ENCODE peak calls at places on chromosome 6, in nine cellular contexts. A, N, O, F, V, B, Z, L and I are unnamed samples.

GRCh38 chr6:1482381-1483166 is 93.2 kb downstream of the FOXF2 start:
- DNase-seq in A (peak), N (peak), O (no peak), F (no peak), V (no peak), B (no peak), Z (no peak), L (no peak), I (peak)

GRCh38 chr6:158002951-158003853 is 21.5 kb downstream of the SYNJ2 start:
- DNase-seq in A (no peak), N (no peak), O (no peak), F (no peak), V (no peak), B (no peak), Z (no peak), L (no peak), I (no peak)

GRCh38 chr6:114342086-114342825 is 567 bp downstream of the HS3ST5 start:
- DNase-seq in A (no peak), N (peak), O (no peak), F (peak), V (peak), B (no peak), Z (no peak), L (no peak), I (no peak)

GRCh38 chr6:21999012-21999528 is 297.8 kb downstream of the PRL start:
- DNase-seq in A (no peak), N (no peak), O (no peak), F (no peak), V (no peak), B (no peak), Z (no peak), L (no peak), I (no peak)

GRCh38 chr6:108260126-108260808 is 573 bp downstream of the SNX3 start:
- DNase-seq in A (peak), N (no peak), O (peak), F (peak), V (no peak), B (no peak), Z (peak), L (no peak), I (no peak)

GRCh38 chr6:30820196-30820595 is 64.1 kb upstream of the DDR1 start:
- DNase-seq in A (no peak), N (no peak), O (peak), F (no peak), V (no peak), B (no peak), Z (peak), L (no peak), I (no peak)

GRCh38 chr6:31497595-31498476 is at the start of gene MICB:
- DNase-seq in A (peak), N (peak), O (peak), F (peak), V (peak), B (peak), Z (peak), L (peak), I (peak)

GRCh38 chr6:4336084-4336483 is 200.7 kb upstream of the ECI2 start:
- DNase-seq in A (no peak), N (no peak), O (no peak), F (no peak), V (no peak), B (no peak), Z (no peak), L (no peak), I (no peak)

GRCh38 chr6:122872311-122872710 is 83.3 kb downstream of the SMPDL3A start:
- DNase-seq in A (no peak), N (no peak), O (peak), F (no peak), V (no peak), B (no peak), Z (no peak), L (no peak), I (no peak)

GRCh38 chr6:21526974-21527373 is 66.6 kb upstream of the SOX4 start:
- DNase-seq in A (no peak), N (no peak), O (no peak), F (no peak), V (no peak), B (no peak), Z (no peak), L (no peak), I (no peak)

GRCh38 chr6:141107562-141108160 is 1025.1 kb upstream of the GJE1 start:
- DNase-seq in A (no peak), N (no peak), O (no peak), F (no peak), V (no peak), B (no peak), Z (no peak), L (no peak), I (no peak)

GRCh38 chr6:99114769-99115406 is 167.1 kb upstream of the FBXL4 start:
- DNase-seq in A (no peak), N (no peak), O (no peak), F (no peak), V (no peak), B (no peak), Z (no peak), L (no peak), I (no peak)

GRCh38 chr6:76684881-76685280 is 612.4 kb upstream of the IMPG1 start:
- DNase-seq in A (no peak), N (no peak), O (no peak), F (peak), V (no peak), B (no peak), Z (no peak), L (no peak), I (no peak)

GRCh38 chr6:105941616-105942412 is 144.3 kb upstream of the PRDM1 start:
- DNase-seq in A (no peak), N (no peak), O (no peak), F (no peak), V (no peak), B (no peak), Z (no peak), L (no peak), I (no peak)

GRCh38 chr6:128367437-128367836 is 153.0 kb downstream of the PTPRK start:
- DNase-seq in A (no peak), N (no peak), O (no peak), F (no peak), V (no peak), B (no peak), Z (no peak), L (no peak), I (no peak)

GRCh38 chr6:74642101-74642500 is 563.8 kb downstream of the COL12A1 start:
- DNase-seq in A (no peak), N (no peak), O (no peak), F (no peak), V (no peak), B (no peak), Z (no peak), L (no peak), I (no peak)

GRCh38 chr6:3879194-3879952 is 30.2 kb downstream of the FAM50B start:
- DNase-seq in A (no peak), N (no peak), O (no peak), F (no peak), V (no peak), B (no peak), Z (no peak), L (no peak), I (no peak)

GRCh38 chr6:163694988-163695942 is 280.7 kb downstream of the QKI start:
- DNase-seq in A (no peak), N (no peak), O (no peak), F (no peak), V (no peak), B (no peak), Z (no peak), L (no peak), I (no peak)

GRCh38 chr6:1145756-1146218 is 166.1 kb upstream of the FOXQ1 start:
- DNase-seq in A (no peak), N (no peak), O (no peak), F (no peak), V (no peak), B (no peak), Z (no peak), L (no peak), I (no peak)

GRCh38 chr6:63571382-63571882 is 848 bp upstream of the LOC128125822 start:
- DNase-seq in A (no peak), N (no peak), O (no peak), F (peak), V (no peak), B (no peak), Z (no peak), L (no peak), I (no peak)

GRCh38 chr6:19668710-19669109 is 168.5 kb upstream of the ID4 start:
- DNase-seq in A (no peak), N (no peak), O (no peak), F (no peak), V (no peak), B (no peak), Z (no peak), L (no peak), I (no peak)

GRCh38 chr6:75563032-75563431 is 38.6 kb upstream of the SENP6 start:
- DNase-seq in A (peak), N (no peak), O (peak), F (peak), V (no peak), B (no peak), Z (no peak), L (no peak), I (peak)

GRCh38 chr6:166581091-166581511 is 5.4 kb downstream of the RAMACL start:
- DNase-seq in A (no peak), N (no peak), O (no peak), F (no peak), V (no peak), B (no peak), Z (no peak), L (no peak), I (no peak)

GRCh38 chr6:57247603-57248002 is 25.5 kb upstream of the RAB23 start:
- DNase-seq in A (no peak), N (no peak), O (no peak), F (no peak), V (no peak), B (no peak), Z (no peak), L (no peak), I (no peak)

GRCh38 chr6:95087394-95088097 is 489.8 kb upstream of the MANEA start:
- DNase-seq in A (no peak), N (no peak), O (no peak), F (no peak), V (no peak), B (no peak), Z (no peak), L (no peak), I (no peak)

DNA sequence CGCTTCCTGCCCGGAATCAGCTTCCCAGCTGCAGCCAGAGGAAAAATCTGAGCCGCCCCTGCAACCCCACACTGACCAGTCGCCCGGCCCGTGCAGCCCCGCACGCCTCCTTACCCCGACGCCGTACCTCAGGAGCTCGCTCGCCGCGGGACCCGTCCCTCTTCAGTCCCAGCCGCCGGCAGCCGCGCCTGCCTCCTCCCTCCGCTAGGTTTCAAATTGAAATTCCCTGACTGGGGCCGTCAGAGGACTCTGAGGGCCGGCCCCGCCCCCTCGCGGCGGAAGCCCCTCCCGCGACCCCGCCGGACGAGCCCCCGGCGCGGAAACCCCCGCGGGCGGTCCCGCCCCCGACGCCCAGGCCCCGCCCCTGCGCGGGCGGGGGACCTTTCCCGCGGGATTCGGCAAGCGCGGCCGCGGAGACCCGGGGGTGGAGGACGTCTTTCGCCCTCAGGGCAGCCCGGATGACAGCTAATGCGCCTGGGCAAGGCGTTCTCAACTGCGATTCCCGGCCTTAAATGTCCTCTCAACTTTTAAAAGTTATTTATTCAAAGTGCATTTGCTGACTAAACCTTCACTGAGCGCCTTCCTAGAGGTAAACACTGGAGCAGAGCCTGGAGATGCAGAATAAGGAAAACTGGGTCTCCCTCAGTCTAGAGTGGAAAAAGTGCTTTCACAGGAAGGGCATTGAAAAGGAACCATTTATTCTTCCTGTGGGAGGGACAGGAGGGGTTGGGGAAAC is at the start of gene EPB41L2:
- DNase-seq in A (peak), N (peak), O (peak), F (peak), V (peak), B (peak), Z (peak), L (peak), I (peak)
- TF ChIP-seq CTCF in A (peak), N (no peak), O (no peak), F (no peak), V (no peak), B (peak), Z (peak), L (peak), I (peak)

GRCh38 chr6:139117734-139118133 is 17.1 kb upstream of the HECA start:
- DNase-seq in A (no peak), N (no peak), O (no peak), F (no peak), V (no peak), B (no peak), Z (no peak), L (no peak), I (no peak)
- TF ChIP-seq CTCF in A (peak), N (no peak), O (no peak), F (no peak), V (peak), B (no peak), Z (no peak), L (no peak), I (peak)

GRCh38 chr6:17703256-17703694 is 3.5 kb downstream of the NUP153 start:
- DNase-seq in A (peak), N (peak), O (no peak), F (no peak), V (no peak), B (no peak), Z (no peak), L (no peak), I (peak)

GRCh38 chr6:17707371-17707651 is 586 bp upstream of the NUP153 start:
- DNase-seq in A (no peak), N (no peak), O (no peak), F (no peak), V (no peak), B (no peak), Z (no peak), L (no peak), I (no peak)

GRCh38 chr6:17706580-17707370 is at the start of gene NUP153:
- DNase-seq in A (peak), N (peak), O (peak), F (peak), V (peak), B (peak), Z (peak), L (peak), I (peak)

GRCh38 chr6:17705428-17705777 is 1.3 kb downstream of the NUP153 start:
- DNase-seq in A (no peak), N (no peak), O (peak), F (no peak), V (peak), B (no peak), Z (peak), L (no peak), I (peak)

DNA sequence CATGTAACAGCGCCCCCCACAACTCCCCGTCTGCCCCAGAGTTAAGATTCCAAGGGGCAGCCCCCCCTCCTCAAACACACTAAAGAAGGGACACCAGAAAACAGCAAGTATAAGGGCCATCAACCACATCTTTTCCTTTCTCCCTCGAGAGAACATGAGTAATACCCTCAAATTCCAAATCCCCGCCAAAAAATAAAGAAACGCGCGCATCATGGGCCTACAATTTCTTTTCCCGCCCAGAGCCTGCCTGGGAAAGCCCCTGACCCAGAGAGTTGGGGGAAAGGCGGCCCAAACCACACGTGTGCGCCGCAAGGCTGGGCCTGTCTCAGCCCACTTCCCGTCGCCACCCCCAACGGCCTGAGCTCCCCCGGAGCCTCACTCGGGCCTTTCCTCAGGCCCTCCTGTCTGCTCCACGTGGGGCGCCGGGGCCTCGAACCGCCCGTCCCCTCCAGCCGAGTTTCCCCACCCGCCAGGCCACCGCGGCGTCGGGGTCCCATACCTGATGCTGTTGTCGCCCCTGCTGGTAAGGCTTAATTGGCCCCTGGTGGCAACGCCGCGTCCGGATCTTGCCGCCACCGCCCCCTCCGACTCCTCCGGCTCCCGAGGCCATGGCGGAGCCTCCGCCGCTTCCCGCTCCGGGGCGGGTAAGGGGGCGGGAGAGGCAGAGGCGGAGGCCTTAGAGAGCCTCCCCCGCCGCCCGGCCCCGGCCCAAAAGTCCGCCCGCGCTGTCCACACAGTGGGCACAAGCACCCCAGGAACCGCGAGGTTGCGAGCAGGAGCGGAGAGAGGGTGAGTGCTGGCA is 746 bp downstream of the NUP153 start:
- DNase-seq in A (peak), N (peak), O (peak), F (peak), V (peak), B (peak), Z (peak), L (no peak), I (peak)
- TF ChIP-seq CTCF in A (peak), N (peak), O (no peak), F (peak), V (no peak), B (no peak), Z (no peak), L (no peak), I (no peak)

GRCh38 chr6:116572162-116572561 is 858 bp downstream of the RWDD1 start:
- DNase-seq in A (peak), N (no peak), O (peak), F (no peak), V (no peak), B (no peak), Z (peak), L (no peak), I (no peak)

GRCh38 chr6:116568111-116568510 is 3.2 kb upstream of the RWDD1 start:
- DNase-seq in A (no peak), N (no peak), O (no peak), F (no peak), V (no peak), B (no peak), Z (no peak), L (no peak), I (no peak)

GRCh38 chr6:116570856-116571682 is at the start of gene RWDD1:
- DNase-seq in A (peak), N (peak), O (peak), F (peak), V (peak), B (peak), Z (peak), L (peak), I (peak)

GRCh38 chr6:116568851-116569755 is 2.2 kb upstream of the RWDD1 start:
- DNase-seq in A (no peak), N (no peak), O (no peak), F (no peak), V (no peak), B (no peak), Z (no peak), L (no peak), I (no peak)

GRCh38 chr6:116571683-116572000 is 338 bp downstream of the RWDD1 start:
- DNase-seq in A (no peak), N (no peak), O (no peak), F (no peak), V (no peak), B (no peak), Z (no peak), L (no peak), I (peak)
- TF ChIP-seq CTCF in A (no peak), N (no peak), O (no peak), F (no peak), V (no peak), B (no peak), Z (no peak), L (no peak), I (no peak)

GRCh38 chr6:149699150-149699549 is 18.8 kb downstream of the LATS1 start:
- DNase-seq in A (peak), N (no peak), O (no peak), F (no peak), V (no peak), B (no peak), Z (no peak), L (no peak), I (no peak)
- TF ChIP-seq CTCF in A (peak), N (no peak), O (no peak), F (peak), V (no peak), B (no peak), Z (no peak), L (no peak), I (no peak)

DNA sequence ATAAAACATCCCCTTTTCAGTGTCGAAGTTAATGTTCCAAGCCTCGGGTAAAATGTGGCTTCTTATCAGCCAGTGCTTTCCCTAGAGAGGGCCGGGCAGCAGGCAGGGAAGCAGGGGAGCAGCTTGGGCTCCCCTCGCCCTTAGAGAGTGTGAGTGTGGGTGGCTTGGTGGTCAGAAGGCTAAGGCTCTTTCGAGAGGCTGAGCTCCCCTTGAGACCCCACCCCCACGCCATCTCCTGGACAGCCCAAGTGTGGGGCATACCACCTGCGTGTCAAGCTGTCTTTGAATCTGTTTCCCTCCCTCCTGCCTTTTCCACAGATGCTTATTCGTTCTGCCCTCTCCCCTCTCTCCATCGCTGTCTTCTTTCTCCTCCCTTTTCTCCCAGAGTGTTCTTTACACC is 95.1 kb upstream of the FOXP4 start:
- DNase-seq in A (peak), N (no peak), O (no peak), F (peak), V (peak), B (no peak), Z (peak), L (no peak), I (no peak)
- TF ChIP-seq CTCF in A (peak), N (peak), O (no peak), F (peak), V (no peak), B (no peak), Z (no peak), L (no peak), I (peak)

GRCh38 chr6:33205172-33206026 is 944 bp downstream of the HSD17B8 start:
- DNase-seq in A (peak), N (peak), O (peak), F (peak), V (no peak), B (no peak), Z (no peak), L (no peak), I (no peak)
- TF ChIP-seq CTCF in A (peak), N (peak), O (no peak), F (peak), V (no peak), B (no peak), Z (no peak), L (no peak), I (peak)

GRCh38 chr6:121222656-121223055 is 111.6 kb downstream of the TBC1D32 start:
- DNase-seq in A (peak), N (no peak), O (no peak), F (peak), V (no peak), B (no peak), Z (no peak), L (no peak), I (no peak)
- TF ChIP-seq CTCF in A (peak), N (no peak), O (peak), F (no peak), V (no peak), B (no peak), Z (no peak), L (no peak), I (no peak)

GRCh38 chr6:145892026-145892425 is 72.1 kb downstream of the SHPRH start:
- DNase-seq in A (no peak), N (no peak), O (no peak), F (no peak), V (no peak), B (no peak), Z (no peak), L (no peak), I (no peak)

GRCh38 chr6:145893586-145893985 is 70.6 kb downstream of the SHPRH start:
- DNase-seq in A (no peak), N (no peak), O (no peak), F (no peak), V (no peak), B (no peak), Z (no peak), L (no peak), I (no peak)

GRCh38 chr6:145898376-145898775 is 65.8 kb downstream of the SHPRH start:
- DNase-seq in A (no peak), N (no peak), O (no peak), F (no peak), V (no peak), B (no peak), Z (no peak), L (no peak), I (no peak)

GRCh38 chr6:145897552-145897951 is 66.6 kb downstream of the SHPRH start:
- DNase-seq in A (no peak), N (no peak), O (no peak), F (no peak), V (no peak), B (no peak), Z (no peak), L (no peak), I (no peak)

GRCh38 chr6:145895802-145896201 is 68.4 kb downstream of the SHPRH start:
- DNase-seq in A (peak), N (no peak), O (peak), F (no peak), V (no peak), B (no peak), Z (no peak), L (no peak), I (no peak)
- TF ChIP-seq CTCF in A (peak), N (no peak), O (peak), F (no peak), V (peak), B (no peak), Z (no peak), L (no peak), I (no peak)